ENCODE peak calls at places on chromosomes 4 and X, in seven cellular contexts. I is mesendoderm, Z is IMR-90, A is mesenchymal stem cell, C is trophoblast cell, U is neuronal stem cell, V is H1. D is an unnamed sample.

GRCh38 chr4:101846550-101846949 is 56.0 kb downstream of the BANK1 start:
- DNase-seq in I (peak), Z (no peak), A (no peak), U (no peak), V (no peak), C (no peak), D (no peak)

GRCh38 chr4:79823148-79823763 is 249.8 kb downstream of the ANTXR2 start:
- DNase-seq in A (peak), C (no peak), I (no peak), V (no peak), Z (peak), U (no peak), D (no peak)

GRCh38 chrX:15737957-15738685 is at the start of gene CA5B:
- DNase-seq in A (peak), I (peak), V (peak), C (peak), Z (peak), U (peak), D (peak)

GRCh38 chrX:40171513-40172168 is 73.9 kb upstream of the BCOR start:
- DNase-seq in I (peak), V (no peak), C (peak), A (peak), U (no peak), Z (no peak), D (peak)

GRCh38 chr4:2868840-2869487 is 25.3 kb downstream of the ADD1 start:
- DNase-seq in Z (no peak), A (no peak), C (no peak), V (no peak), U (no peak), I (no peak), D (no peak)

GRCh38 chr4:123744664-123745290 is 348.2 kb downstream of the SPRY1 start:
- DNase-seq in V (no peak), C (no peak), A (no peak), Z (peak), U (no peak), I (no peak), D (no peak)

GRCh38 chr4:24730256-24731001 is 64.9 kb upstream of the SOD3 start:
- DNase-seq in I (no peak), A (no peak), V (no peak), U (no peak), Z (peak), C (no peak), D (no peak)

GRCh38 chr4:189081831-189082230 is 858.8 kb upstream of the FRG1 start:
- DNase-seq in I (no peak), Z (peak), C (no peak), U (no peak), A (peak), V (no peak), D (no peak)

GRCh38 chr4:144646523-144647094 is 653 bp downstream of the HHIP start:
- DNase-seq in I (peak), V (no peak), Z (no peak), U (no peak), A (peak), C (no peak), D (peak)

GRCh38 chrX:131831185-131831520 is 191.9 kb upstream of the STK26 start:
- DNase-seq in V (no peak), A (no peak), Z (peak), I (no peak), U (no peak), C (no peak), D (no peak)

GRCh38 chrX:85244411-85245210 is 820 bp downstream of the ZNF711 start:
- DNase-seq in I (peak), C (no peak), U (peak), V (no peak), A (peak), Z (peak), D (no peak)

GRCh38 chrX:140815868-140816267 is 106.3 kb downstream of the LINC00632 start:
- DNase-seq in C (peak), Z (peak), A (no peak), I (no peak), U (no peak), V (no peak), D (no peak)

GRCh38 chrX:21725498-21725897 is 32.4 kb downstream of the SMPX start:
- DNase-seq in Z (peak), A (peak), I (peak), V (no peak), C (peak), U (no peak), D (no peak)

GRCh38 chrX:43702079-43702524 is 46.0 kb downstream of the MAOA start:
- DNase-seq in V (no peak), C (no peak), A (no peak), Z (no peak), U (no peak), I (no peak), D (no peak)

GRCh38 chr4:65521666-65522065 is 148.6 kb downstream of the EPHA5 start:
- DNase-seq in C (no peak), A (no peak), Z (no peak), I (no peak), V (no peak), U (no peak), D (no peak)

GRCh38 chr4:65623509-65623908 is 46.8 kb downstream of the EPHA5 start:
- DNase-seq in U (no peak), Z (peak), A (peak), V (no peak), C (peak), I (no peak), D (no peak)

GRCh38 chr4:138952405-138952804 is 63.2 kb upstream of the NOCT start:
- DNase-seq in U (no peak), V (no peak), C (peak), Z (peak), I (no peak), A (no peak), D (no peak)

GRCh38 chr4:52573551-52573950 is 85.5 kb downstream of the USP46 start:
- DNase-seq in A (peak), U (no peak), Z (peak), V (no peak), I (no peak), C (no peak), D (no peak)

GRCh38 chrX:120380699-120381098 is 18.8 kb downstream of the ATP1B4 start:
- DNase-seq in Z (no peak), U (no peak), V (no peak), I (peak), A (peak), C (peak), D (peak)

GRCh38 chr4:48110452-48110978 is 23.5 kb downstream of the TXK start:
- DNase-seq in A (no peak), V (no peak), Z (no peak), I (no peak), C (no peak), U (no peak), D (no peak)

GRCh38 chrX:42189601-42190000 is 266.2 kb upstream of the CASK start:
- DNase-seq in C (no peak), A (no peak), V (no peak), I (no peak), U (no peak), Z (no peak), D (no peak)

GRCh38 chr4:189436207-189436606 is 504.5 kb upstream of the FRG1 start:
- DNase-seq in C (peak), Z (no peak), A (peak), U (no peak), V (no peak), I (peak), D (no peak)

GRCh38 chrX:105837227-105837626 is 14.9 kb downstream of the NRK start:
- DNase-seq in V (no peak), A (peak), C (no peak), Z (peak), I (no peak), U (no peak), D (no peak)

GRCh38 chr4:5043579-5043978 is 7.7 kb upstream of the STK32B start:
- DNase-seq in U (no peak), V (no peak), I (peak), Z (no peak), A (no peak), C (no peak), D (peak)

GRCh38 chr4:8652181-8653078 is 59.9 kb downstream of the CPZ start:
- DNase-seq in U (no peak), C (no peak), Z (no peak), V (no peak), I (no peak), A (no peak), D (peak)
- H3K18ac ChIP-seq in U (peak), C (no peak), Z (no peak), V (no peak), I (no peak), A (no peak), D (peak)

DNA sequence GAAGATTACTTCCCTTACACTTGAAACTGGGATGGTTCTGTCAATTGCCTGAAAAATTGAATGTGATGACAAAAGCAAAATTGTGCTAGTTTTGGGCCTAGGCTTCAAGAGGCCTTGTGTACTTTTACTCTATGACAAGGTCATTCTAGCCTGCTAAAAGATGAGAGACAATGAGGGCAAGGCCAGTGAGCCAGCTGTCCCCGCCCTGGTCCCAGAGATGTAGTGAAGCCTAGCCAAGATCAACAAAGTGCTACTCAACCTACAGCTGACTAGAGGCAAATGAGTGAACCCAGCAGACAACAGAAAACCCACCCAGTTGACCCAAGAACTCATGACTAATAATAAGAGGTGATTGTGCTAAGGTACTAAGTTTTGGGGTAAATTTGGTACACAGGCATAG is 248.7 kb downstream of the IL15 start:
- DNase-seq in I (no peak), Z (no peak), U (no peak), C (no peak), A (no peak), V (no peak), D (no peak)
- H2AK5ac ChIP-seq in I (no peak), Z (no peak), U (no peak), C (no peak), A (no peak), V (no peak), D (no peak)

GRCh38 chrX:52504551-52504950 is 8.9 kb downstream of the XAGE1A start:
- DNase-seq in A (no peak), V (no peak), Z (no peak), C (no peak), U (no peak), I (no peak), D (no peak)
- H4K8ac ChIP-seq in A (no peak), V (no peak), Z (no peak), C (no peak), U (no peak), I (no peak), D (no peak)

DNA sequence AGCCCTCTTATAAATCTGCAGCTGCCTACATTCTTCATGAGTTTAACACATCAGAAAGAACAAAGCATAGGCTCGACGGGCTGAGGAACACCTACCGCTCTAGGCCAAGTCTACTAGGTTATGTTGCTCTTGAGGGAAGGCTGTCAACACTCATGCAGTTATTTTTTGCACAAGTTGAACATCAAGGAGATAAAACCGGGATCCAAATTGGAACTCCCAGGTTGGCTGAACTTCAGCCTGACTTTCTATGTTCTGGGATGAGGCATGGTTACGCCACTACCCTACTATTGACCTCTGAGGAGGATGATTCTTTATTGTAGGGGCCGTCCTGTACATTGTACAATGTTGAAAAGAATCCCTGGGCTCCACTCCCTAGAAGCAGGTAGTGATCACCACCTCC is 37.3 kb upstream of the ARSH start:
- DNase-seq in A (no peak), V (no peak), C (no peak), I (no peak), U (no peak), Z (no peak), D (no peak)
- H3K18ac ChIP-seq in A (no peak), V (no peak), C (no peak), I (no peak), U (no peak), Z (no peak), D (no peak)

DNA sequence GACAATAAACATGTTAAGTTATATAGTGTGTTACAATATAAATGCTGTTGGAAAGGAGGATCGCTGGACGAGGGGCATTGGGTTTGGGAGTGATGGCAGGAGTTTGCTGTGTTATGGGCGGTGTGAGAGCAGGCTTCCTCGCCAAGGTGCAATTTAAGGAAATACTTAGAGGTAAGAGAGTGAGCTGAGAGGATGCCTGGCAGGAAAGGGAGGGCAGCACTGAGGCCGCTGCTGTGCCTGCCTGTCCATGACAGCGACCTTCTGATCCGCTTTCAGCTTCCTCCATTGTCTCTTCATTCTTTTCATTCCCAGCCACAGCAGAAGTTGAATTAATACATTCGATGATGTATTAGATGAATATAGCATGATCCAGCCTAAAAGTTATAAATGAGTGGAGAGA is 41.2 kb upstream of the TBC1D14 start:
- DNase-seq in V (no peak), I (no peak), C (no peak), Z (no peak), U (no peak), A (no peak), D (no peak)
- H2AK5ac ChIP-seq in V (no peak), I (no peak), C (no peak), Z (no peak), U (no peak), A (no peak), D (no peak)

D was measured in H9.